ENCODE peak calls at places on chromosomes 16 and 17, in seven cellular contexts. T is uterus; A is CD8-positive, alpha-beta T cell; O is upper lobe of left lung; C is Panc1; L is psoas muscle; V is tibial nerve. M is an unnamed sample. For H3K9me3, the result is how much of the 10 kb centered on the place peaks cover.

GRCh38 chr17:28612936-28613872 is 781 bp downstream of the RSKR start:
- DNase-seq in L (no peak), A (peak), O (no peak), T (peak), C (peak), V (no peak), M (peak)

GRCh38 chr16:72324578-72324977 is 152.6 kb upstream of the PMFBP1 start:
- DNase-seq in V (no peak), O (peak), C (no peak), L (no peak), T (no peak), A (no peak), M (no peak)

GRCh38 chr17:32361270-32361669 is 11.3 kb downstream of the ZNF207 start:
- DNase-seq in L (no peak), O (no peak), C (no peak), T (no peak), V (no peak), A (no peak), M (no peak)

GRCh38 chr17:65656390-65657250 is 95.2 kb upstream of the AXIN2 start:
- DNase-seq in T (no peak), C (no peak), V (no peak), O (no peak), A (no peak), L (no peak), M (no peak)

GRCh38 chr17:42414782-42415409 is 8.2 kb downstream of the CAVIN1 start:
- DNase-seq in C (no peak), L (peak), A (peak), T (no peak), O (no peak), V (no peak), M (peak)

GRCh38 chr17:45410144-45411091 is 22.3 kb downstream of the ARHGAP27 start:
- DNase-seq in L (peak), T (no peak), V (no peak), C (no peak), O (peak), A (peak), M (peak)

GRCh38 chr16:73047536-73048291 is at the start of gene ZFHX3:
- DNase-seq in A (peak), L (peak), V (peak), T (peak), O (peak), C (no peak), M (no peak)

GRCh38 chr17:38333635-38334295 is 10.0 kb downstream of the GPR179 start:
- DNase-seq in C (no peak), O (peak), V (no peak), L (peak), T (no peak), A (peak), M (peak)

GRCh38 chr17:31392856-31393748 is 1.6 kb downstream of the RAB11FIP4 start:
- DNase-seq in A (peak), V (no peak), T (no peak), L (no peak), O (no peak), C (no peak), M (no peak)

GRCh38 chr17:5555254-5555653 is 29.1 kb downstream of the NLRP1 start:
- DNase-seq in O (no peak), V (no peak), T (no peak), L (no peak), A (no peak), C (no peak), M (no peak)

GRCh38 chr16:66455970-66456369 is 28.9 kb downstream of the BEAN1 start:
- DNase-seq in T (no peak), V (no peak), O (no peak), A (no peak), C (no peak), L (no peak), M (no peak)

GRCh38 chr17:66492500-66493123 is 190.2 kb downstream of the PRKCA start:
- DNase-seq in A (no peak), C (no peak), T (no peak), V (no peak), O (peak), L (no peak), M (no peak)

GRCh38 chr17:33506889-33507650 is 214.0 kb upstream of the ASIC2 start:
- DNase-seq in V (no peak), T (peak), O (no peak), A (no peak), C (no peak), L (no peak), M (no peak)

GRCh38 chr17:16987830-16988601 is 16.1 kb upstream of the TNFRSF13B start:
- DNase-seq in C (no peak), A (peak), L (peak), O (no peak), V (peak), T (peak), M (peak)

GRCh38 chr17:29008591-29008990 is 2.8 kb upstream of the SEZ6 start:
- DNase-seq in A (no peak), V (no peak), T (no peak), C (no peak), L (no peak), O (no peak), M (no peak)

GRCh38 chr16:87535457-87535854 is 42.6 kb upstream of the ZCCHC14 start:
- DNase-seq in T (no peak), A (no peak), O (no peak), L (no peak), C (no peak), V (no peak), M (no peak)

GRCh38 chr16:87534751-87535150 is 41.9 kb upstream of the ZCCHC14 start:
- DNase-seq in C (no peak), T (no peak), L (no peak), V (no peak), A (no peak), O (no peak), M (no peak)

GRCh38 chr16:87536795-87537142 is 43.9 kb upstream of the ZCCHC14 start:
- DNase-seq in V (no peak), C (no peak), O (no peak), L (no peak), T (no peak), A (no peak), M (no peak)

GRCh38 chr16:87534030-87534653 is 41.3 kb upstream of the ZCCHC14 start:
- DNase-seq in C (no peak), V (no peak), L (no peak), T (no peak), A (no peak), O (no peak), M (no peak)

GRCh38 chr16:87535855-87536794 is 43.3 kb upstream of the ZCCHC14 start:
- DNase-seq in O (no peak), L (no peak), C (no peak), A (no peak), T (no peak), V (no peak), M (no peak)
- H3K27ac ChIP-seq in O (no peak), L (no peak), C (no peak), A (no peak), T (no peak), V (no peak), M (no peak)

GRCh38 chr17:78855561-78856165 is 15.0 kb upstream of the USP36 start:
- DNase-seq in V (no peak), O (no peak), C (no peak), A (no peak), L (peak), T (no peak), M (no peak)

GRCh38 chr17:78854508-78854907 is 13.9 kb upstream of the USP36 start:
- DNase-seq in L (peak), A (no peak), C (no peak), V (no peak), O (no peak), T (no peak), M (no peak)

GRCh38 chr17:78849026-78849425 is 8.4 kb upstream of the USP36 start:
- DNase-seq in C (no peak), T (no peak), L (peak), V (no peak), A (no peak), O (no peak), M (no peak)

GRCh38 chr17:78853926-78854394 is 13.3 kb upstream of the USP36 start:
- DNase-seq in O (no peak), A (no peak), T (no peak), V (no peak), C (no peak), L (peak), M (no peak)

DNA sequence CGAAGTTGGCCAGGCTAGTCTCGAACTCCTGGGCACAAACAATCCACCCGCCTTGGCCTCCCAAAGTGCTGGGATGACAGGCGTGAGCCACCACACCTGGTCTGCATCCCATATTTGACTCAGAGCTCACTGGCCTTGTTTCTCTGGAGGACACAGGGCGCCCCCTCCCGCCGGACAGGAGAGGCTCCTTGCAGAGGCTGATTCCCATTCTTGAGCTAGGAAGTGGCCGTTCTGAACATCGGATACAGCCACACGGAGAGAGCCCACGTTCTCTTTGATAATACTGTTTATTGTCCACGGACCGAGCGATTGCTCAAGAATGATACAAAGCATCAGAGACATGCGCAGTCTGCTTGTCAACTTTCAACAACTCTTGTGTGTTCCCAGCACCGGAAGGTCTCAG is 12.1 kb upstream of the USP36 start:
- DNase-seq in C (no peak), L (peak), V (no peak), T (no peak), A (no peak), O (no peak), M (no peak)
- TF ChIP-seq CTCF in C (peak), L (no peak), V (no peak), T (no peak), A (no peak), O (no peak), M (no peak)

GRCh38 chr16:84511821-84512220 is 7.4 kb upstream of the MEAK7 start:
- DNase-seq in C (no peak), A (no peak), T (no peak), L (peak), V (no peak), O (no peak), M (no peak)
- H3K9me3 ChIP-seq in C (under half), A (under half), T (under half), L (under half), V (under half), O (under half), M (under half)

GRCh38 chr17:329794-330420 is 22.7 kb downstream of the RPH3AL start:
- DNase-seq in V (no peak), C (no peak), L (peak), A (no peak), O (no peak), T (no peak), M (no peak)

GRCh38 chr17:332558-333322 is 19.9 kb downstream of the RPH3AL start:
- DNase-seq in A (no peak), L (peak), T (no peak), O (peak), C (no peak), V (no peak), M (no peak)

GRCh38 chr17:332023-332422 is 20.6 kb downstream of the RPH3AL start:
- DNase-seq in T (no peak), V (no peak), C (no peak), A (no peak), L (peak), O (no peak), M (no peak)

GRCh38 chr17:333626-334396 is 18.8 kb downstream of the RPH3AL start:
- DNase-seq in L (peak), A (peak), O (no peak), T (peak), C (no peak), V (peak), M (peak)

DNA sequence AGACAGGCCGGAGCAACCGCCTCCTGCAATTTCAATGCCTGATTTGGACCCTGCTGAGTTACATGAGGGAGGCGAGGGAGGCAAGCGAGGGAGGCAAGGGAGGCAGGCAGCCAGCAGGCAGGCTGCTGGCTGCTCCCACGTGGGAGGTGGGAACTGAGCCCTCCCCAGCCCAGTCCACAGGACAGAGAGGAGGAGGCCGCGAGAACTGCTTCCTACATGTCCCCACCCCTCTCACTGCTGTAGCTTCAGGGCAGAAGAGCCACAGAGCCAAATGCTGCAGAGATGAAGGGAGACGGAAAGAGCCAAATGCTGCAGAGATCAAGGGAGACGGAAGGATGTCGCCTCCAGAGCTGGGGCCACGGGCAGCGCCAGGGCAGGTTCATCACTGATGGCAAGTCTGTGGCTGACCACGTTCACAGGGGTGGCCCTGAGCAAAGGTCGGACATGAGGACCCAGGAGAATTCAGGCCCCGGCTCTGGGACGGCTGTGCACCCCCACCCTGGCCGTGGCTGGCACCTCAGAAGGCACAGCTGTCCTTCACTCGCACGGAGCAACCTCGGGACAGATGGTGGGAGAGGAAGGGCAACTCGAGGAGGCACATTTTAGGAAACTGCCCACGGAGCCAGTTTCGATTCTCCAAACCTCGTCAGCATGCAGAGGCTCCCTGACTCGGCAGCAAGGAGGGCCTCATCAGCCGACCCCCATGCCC is 21.5 kb downstream of the RPH3AL start:
- DNase-seq in L (peak), C (no peak), A (peak), O (no peak), V (peak), T (peak), M (peak)
- H3K27ac ChIP-seq in L (peak), C (no peak), A (no peak), O (no peak), V (peak), T (peak), M (no peak)

DNA sequence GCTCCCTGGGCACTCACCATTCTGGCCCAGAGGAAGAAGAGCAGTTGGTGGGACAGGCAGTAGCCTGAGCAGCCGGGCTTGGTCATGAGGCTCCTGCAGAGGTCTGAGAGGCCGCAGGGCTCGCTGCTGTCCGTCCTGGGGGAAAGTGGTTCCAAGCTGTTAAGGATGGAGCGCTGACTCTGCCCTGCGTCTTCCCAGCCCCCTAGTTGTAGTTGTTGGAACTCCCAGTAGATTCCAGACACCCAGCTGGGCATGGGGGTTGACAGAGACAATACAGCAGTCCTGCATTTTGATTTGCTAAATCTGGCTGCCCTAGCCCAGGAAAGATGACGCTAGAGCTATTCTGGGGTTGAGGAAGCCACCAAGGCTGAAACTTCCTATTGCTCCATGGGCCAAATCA is 7.3 kb downstream of the C16orf89 start:
- DNase-seq in C (no peak), L (no peak), V (no peak), T (no peak), A (no peak), O (no peak), M (no peak)
- TF ChIP-seq CTCF in C (peak), L (no peak), V (no peak), T (no peak), A (no peak), O (no peak), M (no peak)

GRCh38 chr17:21679256-21680146 is 12.8 kb upstream of the KCNJ18 start:
- DNase-seq in O (peak), C (no peak), A (no peak), V (no peak), T (peak), L (no peak), M (no peak)

GRCh38 chr17:21677126-21677910 is 15.0 kb upstream of the KCNJ18 start:
- DNase-seq in O (peak), L (no peak), A (no peak), C (no peak), V (no peak), T (no peak), M (no peak)

GRCh38 chr17:21677911-21678310 is 14.4 kb upstream of the KCNJ18 start:
- DNase-seq in V (no peak), A (no peak), T (peak), L (no peak), O (no peak), C (no peak), M (no peak)

GRCh38 chr17:21680366-21680765 is 12.0 kb upstream of the KCNJ18 start:
- DNase-seq in C (no peak), T (no peak), A (no peak), V (no peak), L (no peak), O (peak), M (no peak)

DNA sequence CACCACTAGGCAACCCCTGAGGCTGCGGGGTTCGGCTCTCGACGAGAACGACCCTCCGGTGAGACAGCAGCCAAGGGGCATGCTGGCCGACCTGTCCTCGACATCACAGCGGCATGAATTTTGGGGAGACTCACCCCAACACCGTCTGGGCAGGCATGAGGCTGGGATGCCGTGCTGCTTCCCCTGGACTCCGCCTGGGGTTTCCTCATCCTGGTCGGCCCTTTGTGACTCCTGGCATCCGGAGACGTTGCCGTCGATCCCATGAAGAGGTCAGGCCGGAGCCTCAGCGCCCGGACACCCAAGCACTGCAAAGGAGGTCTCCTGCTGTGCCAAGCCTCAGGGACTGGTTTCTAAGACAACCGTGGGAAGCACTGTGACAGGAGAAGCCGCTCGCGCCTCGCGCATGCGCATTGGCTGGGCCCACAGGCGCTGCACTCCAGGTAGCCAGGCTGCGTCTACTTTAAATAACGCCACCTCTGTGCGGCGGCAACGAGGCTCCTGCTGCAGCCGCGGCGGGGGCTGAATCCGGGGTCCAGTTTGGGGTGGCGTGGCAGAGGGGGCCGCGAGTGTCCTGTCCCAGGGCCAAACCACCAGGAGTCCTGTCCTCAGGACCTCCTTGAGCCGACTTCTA is 13.8 kb upstream of the KCNJ18 start:
- DNase-seq in T (peak), L (no peak), A (no peak), C (no peak), O (peak), V (no peak), M (no peak)
- H3K9me3 ChIP-seq in T (under half), L (under half), A (under half), C (under half), O (under half), V (under half), M (under half)

GRCh38 chr16:57840833-57841232 is 38.5 kb upstream of the KIFC3 start:
- DNase-seq in O (no peak), L (no peak), C (no peak), V (no peak), A (no peak), T (no peak), M (no peak)

GRCh38 chr16:57834936-57835335 is 32.6 kb upstream of the KIFC3 start:
- DNase-seq in T (no peak), O (no peak), A (no peak), C (no peak), V (no peak), L (no peak), M (no peak)

GRCh38 chr16:57842606-57843005 is 40.3 kb upstream of the KIFC3 start:
- DNase-seq in C (no peak), O (no peak), A (no peak), V (no peak), T (no peak), L (no peak), M (no peak)

GRCh38 chr16:57837305-57838125 is 35.2 kb upstream of the KIFC3 start:
- DNase-seq in L (no peak), O (no peak), T (no peak), V (no peak), A (no peak), C (no peak), M (no peak)

DNA sequence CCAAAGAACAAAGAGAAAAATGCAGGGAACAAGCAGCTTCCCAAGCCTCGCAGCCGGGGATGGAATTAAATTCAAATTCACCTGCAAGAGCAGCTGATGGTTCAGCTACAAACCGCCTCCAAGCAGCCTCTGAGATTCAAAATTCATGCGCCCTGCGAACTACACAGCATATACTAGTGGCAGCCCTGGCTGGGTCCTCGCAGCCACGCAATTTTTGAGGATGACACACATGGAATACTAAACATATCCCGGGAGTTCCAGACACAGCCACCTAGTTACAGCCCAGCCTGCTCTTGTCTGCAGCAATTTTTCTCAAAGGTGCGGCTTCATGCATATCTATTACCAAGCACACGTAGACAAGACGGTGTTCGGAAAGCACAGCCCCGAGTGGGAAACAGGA is 35.9 kb upstream of the KIFC3 start:
- DNase-seq in T (no peak), V (no peak), O (no peak), C (no peak), L (no peak), A (no peak), M (no peak)
- H3K27ac ChIP-seq in T (no peak), V (no peak), O (no peak), C (no peak), L (no peak), A (no peak), M (no peak)

M was measured in CD4-positive, alpha-beta T cell.